ENCODE peak calls at places on chromosomes 1 and 21, in seven cellular contexts. M is progenitor cell of endocrine pancreas; R is EH; L is GF-D8; Q is NCI-H460; W is CD8-positive, alpha-beta memory T cell; H is ascending aorta. I is an unnamed sample.

GRCh38 chr1:208254376-208254775 is 10.2 kb upstream of the PLXNA2 start:
- DNase-seq in M (no peak), R (peak; percentile 78), L (no peak), Q (no peak), W (no peak), H (no peak), I (no peak)

GRCh38 chr1:169546087-169546995 is 39.9 kb downstream of the F5 start:
- DNase-seq in M (peak; percentile 35), R (peak; percentile 77), L (peak; percentile 26), Q (peak; percentile 76), W (peak; percentile 68), H (no peak), I (peak; percentile 29)

GRCh38 chr1:1796466-1796865 is 18.2 kb upstream of the NADK start:
- DNase-seq in M (no peak), R (no peak), L (no peak), Q (no peak), W (no peak), H (no peak), I (no peak)

GRCh38 chr1:207691814-207692213 is 46.9 kb downstream of the CR1L start:
- DNase-seq in M (no peak), R (peak; percentile 49), L (no peak), Q (peak; percentile 75), W (no peak), H (no peak), I (no peak)

GRCh38 chr1:226628624-226629155 is 80.1 kb downstream of the STUM start:
- DNase-seq in M (no peak), R (no peak), L (no peak), Q (no peak), W (peak; percentile 26), H (peak; percentile 1), I (no peak)

GRCh38 chr21:42454791-42455190 is 41.2 kb downstream of the RSPH1 start:
- DNase-seq in M (no peak), R (no peak), L (no peak), Q (no peak), W (no peak), H (no peak), I (no peak)

GRCh38 chr21:43318841-43319781 is 107.8 kb downstream of the SIK1 start:
- DNase-seq in M (no peak), R (peak; percentile 86), L (no peak), Q (peak; percentile 76), W (no peak), H (no peak), I (no peak)

GRCh38 chr1:64856564-64856963 is 109.8 kb downstream of the JAK1 start:
- DNase-seq in M (no peak), R (no peak), L (peak; percentile 40), Q (no peak), W (no peak), H (no peak), I (no peak)

GRCh38 chr1:164092603-164093353 is 466.2 kb upstream of the PBX1 start:
- DNase-seq in M (no peak), R (peak; percentile 36), L (no peak), Q (no peak), W (no peak), H (no peak), I (no peak)

GRCh38 chr1:64295566-64295965 is 92.1 kb downstream of the UBE2U start:
- DNase-seq in M (no peak), R (peak; percentile 49), L (no peak), Q (no peak), W (no peak), H (no peak), I (no peak)

GRCh38 chr1:25610822-25611630 is 5.6 kb upstream of the MAN1C1 start:
- DNase-seq in M (no peak), R (peak; percentile 41), L (peak; percentile 20), Q (no peak), W (no peak), H (no peak), I (no peak)

GRCh38 chr1:1889847-1890505 is 911 bp downstream of the GNB1 start:
- DNase-seq in M (no peak), R (peak; percentile 71), L (peak; percentile 22), Q (no peak), W (peak; percentile 61), H (no peak), I (peak; percentile 35)

GRCh38 chr1:117638759-117639158 is 32.9 kb downstream of the TENT5C start:
- DNase-seq in M (no peak), R (no peak), L (no peak), Q (no peak), W (no peak), H (no peak), I (no peak)

GRCh38 chr1:15948600-15949452 is 27.1 kb downstream of the ZBTB17 start:
- DNase-seq in M (no peak), R (peak; percentile 98), L (no peak), Q (no peak), W (no peak), H (peak; percentile 58), I (peak; percentile 28)

GRCh38 chr1:11114966-11115365 is 15.3 kb upstream of the EXOSC10 start:
- DNase-seq in M (no peak), R (no peak), L (no peak), Q (no peak), W (no peak), H (no peak), I (no peak)

GRCh38 chr1:242011879-242012674 is 13.2 kb upstream of the MAP1LC3C start:
- DNase-seq in M (no peak), R (peak; percentile 10), L (no peak), Q (no peak), W (no peak), H (no peak), I (no peak)

GRCh38 chr21:45780647-45781046 is 137.1 kb downstream of the PCBP3 start:
- DNase-seq in M (no peak), R (no peak), L (no peak), Q (no peak), W (no peak), H (no peak), I (no peak)

GRCh38 chr1:179529482-179529881 is 46.3 kb downstream of the NPHS2 start:
- DNase-seq in M (no peak), R (no peak), L (no peak), Q (no peak), W (no peak), H (no peak), I (no peak)

GRCh38 chr1:2523891-2524609 is 2.3 kb downstream of the PANK4 start:
- DNase-seq in M (no peak), R (no peak), L (no peak), Q (no peak), W (peak; percentile 80), H (no peak), I (peak; percentile 41)

GRCh38 chr1:208988811-208989222 is 594.7 kb upstream of the CAMK1G start:
- DNase-seq in M (no peak), R (peak; percentile 72), L (no peak), Q (no peak), W (no peak), H (no peak), I (no peak)

GRCh38 chr1:163609858-163610257 is 288.1 kb downstream of the NUF2 start:
- DNase-seq in M (no peak), R (no peak), L (no peak), Q (no peak), W (no peak), H (no peak), I (no peak)

GRCh38 chr1:15799004-15799867 is 8.2 kb downstream of the UQCRHL start:
- DNase-seq in M (no peak), R (peak; percentile 99), L (no peak), Q (peak; percentile 89), W (no peak), H (peak; percentile 81), I (no peak)

GRCh38 chr1:67005068-67005467 is 48.9 kb downstream of the SLC35D1 start:
- DNase-seq in M (no peak), R (no peak), L (no peak), Q (no peak), W (no peak), H (no peak), I (no peak)

GRCh38 chr1:229258031-229258850 is 12.7 kb upstream of the RAB4A start:
- DNase-seq in M (peak; percentile 46), R (peak; percentile 78), L (peak; percentile 32), Q (peak; percentile 73), W (peak; percentile 71), H (no peak), I (peak; percentile 59)